ENCODE peak calls at places on chromosome 7, in six cellular contexts. H is H54, X is breast epithelium, J is HCT116, S is suprapubic skin, D is A549. A is an unnamed sample.

GRCh38 chr7:101586078-101586941 is 42.8 kb downstream of the MYL10 start:
- DNase-seq in H (no peak), J (no peak), S (no peak), X (no peak), D (no peak), A (no peak)

GRCh38 chr7:21253740-21254687 is 173.9 kb upstream of the SP4 start:
- DNase-seq in H (peak), S (no peak), J (peak), X (no peak), D (peak), A (peak)

GRCh38 chr7:154832557-154833138 is 170.3 kb downstream of the PAXIP1 start:
- DNase-seq in J (peak), D (peak), H (peak), X (no peak), S (no peak), A (peak)

GRCh38 chr7:100875356-100875751 is 451 bp downstream of the SRRT start:
- DNase-seq in D (no peak), H (no peak), J (no peak), X (no peak), S (no peak), A (peak)

GRCh38 chr7:80833289-80834104 is 85.4 kb downstream of the SEMA3C start:
- DNase-seq in J (no peak), X (no peak), S (no peak), D (no peak), H (no peak), A (no peak)

GRCh38 chr7:66043681-66044497 is 31.7 kb upstream of the ASL start:
- DNase-seq in X (peak), S (peak), J (no peak), H (no peak), D (no peak), A (peak)

GRCh38 chr7:12297709-12298108 is 86.6 kb downstream of the TMEM106B start:
- DNase-seq in D (no peak), H (no peak), S (no peak), J (peak), X (no peak), A (no peak)

GRCh38 chr7:16318989-16319915 is 102.1 kb downstream of the CRPPA start:
- DNase-seq in X (no peak), S (no peak), J (peak), D (peak), H (peak), A (no peak)

GRCh38 chr7:122764902-122765301 is 62.2 kb upstream of the RNF148 start:
- DNase-seq in S (no peak), J (no peak), X (no peak), D (no peak), H (no peak), A (no peak)

GRCh38 chr7:36215017-36215621 is 62.1 kb downstream of the EEPD1 start:
- DNase-seq in D (no peak), X (no peak), H (no peak), J (no peak), S (no peak), A (no peak)

GRCh38 chr7:2355079-2356008 is 717 bp downstream of the EIF3B start:
- DNase-seq in S (no peak), H (peak), X (no peak), J (no peak), D (peak), A (peak)

GRCh38 chr7:23895666-23896096 is 185.7 kb downstream of the STK31 start:
- DNase-seq in H (no peak), J (no peak), D (no peak), X (no peak), S (no peak), A (no peak)

GRCh38 chr7:56105508-56105907 is 768 bp downstream of the CHCHD2 start:
- DNase-seq in H (no peak), S (no peak), X (no peak), D (no peak), J (peak), A (peak)

GRCh38 chr7:19011212-19011611 is 106.2 kb downstream of the TWIST1 start:
- DNase-seq in H (no peak), J (no peak), S (no peak), D (no peak), X (no peak), A (no peak)

GRCh38 chr7:101550641-101551531 is 78.2 kb downstream of the MYL10 start:
- DNase-seq in H (no peak), S (peak), X (peak), D (no peak), J (no peak), A (no peak)

GRCh38 chr7:64755881-64756280 is 38.3 kb upstream of the ZNF138 start:
- DNase-seq in X (no peak), J (no peak), S (no peak), H (no peak), D (no peak), A (no peak)

GRCh38 chr7:55326079-55326847 is 38.9 kb upstream of the LANCL2 start:
- DNase-seq in H (no peak), X (no peak), S (no peak), J (no peak), D (no peak), A (no peak)

GRCh38 chr7:35630573-35630972 is 64.4 kb downstream of the HERPUD2 start:
- DNase-seq in J (no peak), D (no peak), X (no peak), S (no peak), H (peak), A (no peak)

GRCh38 chr7:2014391-2015241 is 218.1 kb downstream of the MAD1L1 start:
- DNase-seq in J (no peak), S (peak), H (no peak), D (no peak), X (peak), A (no peak)

GRCh38 chr7:152615052-152615741 is 60.7 kb downstream of the XRCC2 start:
- DNase-seq in D (no peak), X (no peak), S (no peak), H (no peak), J (no peak), A (no peak)

GRCh38 chr7:151711906-151712771 is 164.8 kb downstream of the PRKAG2 start:
- DNase-seq in J (no peak), H (peak), D (no peak), S (no peak), X (no peak), A (no peak)

GRCh38 chr7:128974241-128974934 is 36.7 kb downstream of the IRF5 start:
- DNase-seq in X (no peak), H (no peak), D (no peak), S (no peak), J (no peak), A (no peak)

GRCh38 chr7:77649950-77650349 is 46.3 kb upstream of the RSBN1L start:
- DNase-seq in D (peak), S (no peak), J (no peak), X (no peak), H (no peak), A (no peak)

GRCh38 chr7:11607676-11608075 is 224.3 kb downstream of the THSD7A start:
- DNase-seq in X (no peak), D (no peak), J (no peak), H (no peak), S (no peak), A (no peak)

GRCh38 chr7:107891619-107892366 is 810 bp downstream of the DLD start:
- DNase-seq in X (no peak), D (no peak), H (no peak), J (no peak), S (no peak), A (peak)

DNA sequence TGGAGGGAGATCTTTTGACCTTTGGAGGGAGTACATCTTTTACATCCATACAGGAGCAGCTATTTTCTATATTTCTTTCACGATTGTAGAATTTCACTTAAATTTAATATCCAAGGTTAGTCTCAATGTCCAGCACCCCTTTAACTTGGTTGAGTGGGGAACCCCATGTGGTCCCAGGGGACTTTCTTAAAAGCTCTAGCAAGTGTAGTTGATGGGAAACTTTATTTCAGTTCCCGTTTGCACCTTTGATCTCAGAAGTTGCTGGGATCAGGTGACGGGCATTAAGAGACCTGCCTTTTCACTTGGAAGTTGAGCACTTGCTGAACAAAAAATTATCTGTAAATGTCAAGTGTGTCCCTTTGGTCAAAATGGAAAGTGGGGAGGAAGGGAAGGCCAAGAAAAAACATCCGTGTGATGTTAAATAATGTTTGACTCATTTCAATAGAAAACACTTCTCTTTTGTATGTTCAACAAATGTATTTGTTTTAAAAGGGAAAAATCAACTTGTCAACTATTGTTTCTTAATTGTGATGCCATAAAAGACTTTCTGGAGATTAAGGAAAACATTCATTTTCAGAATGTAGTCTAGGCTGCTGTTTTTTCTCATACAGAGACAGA is 370.1 kb upstream of the GALNT17 start:
- DNase-seq in H (no peak), J (no peak), D (no peak), X (no peak), S (no peak), A (no peak)
- TF ChIP-seq POLR2A in H (no peak), J (no peak), D (no peak), X (no peak), S (no peak), A (no peak)

GRCh38 chr7:105391429-105391828 is 2.7 kb upstream of the SRPK2 start:
- DNase-seq in J (no peak), S (no peak), H (no peak), X (no peak), D (no peak), A (no peak)

GRCh38 chr7:105388373-105389089 is at the start of gene SRPK2:
- DNase-seq in S (peak), H (peak), D (peak), J (no peak), X (peak), A (peak)

GRCh38 chr7:105389889-105390288 is 1.2 kb upstream of the SRPK2 start:
- DNase-seq in S (no peak), J (no peak), D (no peak), X (no peak), H (no peak), A (no peak)

GRCh38 chr7:105389090-105389650 is 449 bp upstream of the SRPK2 start:
- DNase-seq in D (peak), X (no peak), H (peak), J (peak), S (peak), A (peak)

GRCh38 chr7:105387621-105388372 is 924 bp downstream of the SRPK2 start:
- DNase-seq in S (peak), D (peak), J (no peak), H (peak), X (peak), A (peak)
- TF ChIP-seq POLR2A in S (no peak), D (no peak), J (no peak), H (no peak), X (no peak), A (no peak)

GRCh38 chr7:127587663-127588018 is 570 bp upstream of the ARF5 start:
- DNase-seq in X (no peak), D (no peak), J (no peak), S (peak), H (no peak), A (no peak)

GRCh38 chr7:127588697-127589482 is 679 bp downstream of the ARF5 start:
- DNase-seq in D (peak), H (peak), X (peak), J (peak), S (peak), A (peak)

GRCh38 chr7:127586346-127586745 is 950 bp upstream of the GCC1 start:
- DNase-seq in J (no peak), S (no peak), H (no peak), D (no peak), X (no peak), A (no peak)

GRCh38 chr7:127589901-127590300 is 1.7 kb downstream of the ARF5 start:
- DNase-seq in D (no peak), H (no peak), X (no peak), J (no peak), S (no peak), A (no peak)

GRCh38 chr7:127588019-127588696 is at the start of gene ARF5:
- DNase-seq in S (peak), D (peak), J (peak), H (peak), X (peak), A (peak)
- TF ChIP-seq POLR2A in S (no peak), D (peak), J (peak), H (peak), X (no peak), A (peak)

GRCh38 chr7:90346326-90347125 is at the start of gene GTPBP10:
- DNase-seq in D (peak), J (peak), X (peak), S (peak), H (peak), A (peak)
- TF ChIP-seq POLR2A in D (peak), J (peak), X (peak), S (peak), H (peak), A (peak)

DNA sequence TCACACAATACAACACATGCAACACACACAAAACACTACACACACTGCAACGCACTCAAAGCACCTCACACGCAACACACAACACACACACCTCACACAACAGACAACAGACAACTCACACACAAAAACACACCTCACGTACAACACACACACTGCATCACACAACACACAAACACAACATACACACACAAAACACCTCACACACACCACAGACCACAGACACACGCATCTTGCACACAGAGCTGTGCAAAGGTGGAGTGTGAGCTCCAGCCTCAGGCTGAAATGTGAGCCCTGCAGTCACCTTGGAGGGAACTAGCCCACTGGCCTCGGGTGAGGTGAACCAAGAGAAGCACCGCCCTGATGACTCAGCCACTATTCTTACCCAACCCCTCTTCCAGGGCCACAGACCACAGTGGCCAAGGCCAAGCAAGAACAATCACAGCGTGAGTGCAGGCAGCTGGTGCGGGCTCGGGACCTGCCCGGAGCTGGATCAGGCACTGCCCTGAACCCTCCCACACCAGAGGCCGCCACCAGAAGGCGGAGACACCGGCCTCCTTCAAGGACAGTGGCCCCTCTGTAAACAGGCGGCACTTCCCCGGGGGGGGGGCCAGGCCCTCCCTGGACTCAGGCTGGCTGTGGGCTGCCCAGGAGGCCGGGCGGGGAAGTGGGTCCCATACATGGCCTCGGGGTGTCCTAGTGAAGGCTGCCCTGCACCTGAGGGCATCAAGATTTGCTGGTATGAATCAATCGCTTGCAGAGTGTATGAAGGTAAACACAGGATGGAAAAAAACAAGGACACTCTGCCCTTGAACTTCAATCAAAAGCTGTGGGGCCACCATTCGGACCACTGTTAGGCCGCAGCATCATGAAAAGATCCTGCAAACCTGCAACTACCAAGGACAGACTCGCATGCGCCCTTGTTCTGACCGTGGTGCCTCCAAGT is 106.7 kb downstream of the TNS3 start:
- DNase-seq in D (peak), J (peak), S (peak), X (peak), H (peak), A (peak)
- TF ChIP-seq POLR2A in D (no peak), J (peak), S (peak), X (no peak), H (peak), A (no peak)

GRCh38 chr7:157743781-157744525 is 407.1 kb downstream of the DNAJB6 start:
- DNase-seq in J (no peak), D (no peak), S (no peak), H (no peak), X (no peak), A (no peak)

GRCh38 chr7:157744786-157745601 is 408.2 kb downstream of the DNAJB6 start:
- DNase-seq in D (no peak), X (no peak), H (no peak), J (no peak), S (no peak), A (no peak)

GRCh38 chr7:157750291-157750690 is 413.5 kb downstream of the DNAJB6 start:
- DNase-seq in X (no peak), D (no peak), S (no peak), H (no peak), J (no peak), A (no peak)

GRCh38 chr7:157751351-157751750 is 414.5 kb downstream of the DNAJB6 start:
- DNase-seq in D (no peak), X (no peak), H (no peak), J (no peak), S (no peak), A (no peak)

DNA sequence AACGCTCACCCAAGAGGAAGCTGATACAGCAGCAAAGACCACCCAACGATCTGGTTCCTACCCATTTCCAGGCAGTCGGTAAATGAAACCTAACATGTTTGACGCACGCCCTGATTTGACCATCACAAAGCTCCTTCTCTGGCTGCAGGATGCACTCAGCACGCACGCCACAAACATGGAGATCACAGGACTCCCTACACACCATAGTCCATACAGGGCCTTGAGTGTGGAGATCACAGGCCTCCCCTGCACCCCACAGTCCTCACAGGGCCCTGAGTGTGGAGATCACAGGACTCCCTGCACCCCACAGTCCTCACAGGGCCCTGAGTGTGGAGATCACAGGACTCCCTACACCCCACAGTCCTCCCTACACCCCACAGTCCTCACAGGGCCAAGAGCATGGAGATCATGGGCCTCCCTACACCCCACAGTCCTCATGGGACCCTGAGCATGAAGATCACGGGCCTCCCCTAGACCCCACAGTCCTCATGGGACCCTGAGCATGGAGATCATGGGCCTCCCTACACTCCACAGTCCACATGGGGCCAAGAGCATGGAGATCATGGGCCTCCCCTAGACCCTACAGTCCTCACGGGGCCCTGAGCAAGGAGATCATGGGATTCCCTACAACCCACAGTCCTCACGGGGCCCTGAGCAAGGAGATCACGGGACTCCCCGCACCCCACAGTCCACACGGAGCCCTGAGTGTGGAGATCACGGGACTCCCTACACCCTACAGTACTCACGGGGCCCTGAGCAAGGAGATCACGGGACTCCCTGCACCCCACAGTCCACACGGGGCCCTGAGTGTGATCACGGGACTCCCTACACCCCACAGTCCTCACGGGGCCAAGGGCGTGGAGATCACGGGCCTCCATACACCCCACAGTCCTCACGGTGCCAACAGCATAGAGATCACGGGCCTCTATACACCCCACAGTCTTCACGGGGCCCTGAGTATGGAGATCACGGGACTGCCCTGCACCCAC is 409.2 kb downstream of the DNAJB6 start:
- DNase-seq in J (no peak), S (no peak), H (no peak), D (no peak), X (no peak), A (no peak)
- TF ChIP-seq POLR2A in J (no peak), S (no peak), H (no peak), D (no peak), X (no peak), A (no peak)

GRCh38 chr7:14911077-14911476 is 8.5 kb upstream of the DGKB start:
- DNase-seq in X (no peak), D (no peak), H (no peak), S (no peak), J (no peak), A (no peak)
- TF ChIP-seq POLR2A in X (no peak), D (no peak), H (no peak), S (no peak), J (no peak), A (no peak)